ENCODE peak calls at places on chromosomes 7 and 10, in seven cellular contexts. One of them, this sample, is unnamed.

GRCh38 chr7:131071786-131072504 is 255.7 kb upstream of the MKLN1 start:
- DNase-seq in NCI-H1417: no peak
- DNase-seq in AG08396: no peak
- DNase-seq in HEK293T: no peak
- DNase-seq in NCI-H1930: no peak
- DNase-seq in NCI-H2081: peak
- DNase-seq in ELR: peak
- DNase-seq in this sample: peak

GRCh38 chr7:27771111-27771510 is 31.1 kb downstream of the TAX1BP1 start:
- DNase-seq in NCI-H1417: no peak
- DNase-seq in AG08396: no peak
- DNase-seq in HEK293T: no peak
- DNase-seq in NCI-H1930: no peak
- DNase-seq in NCI-H2081: no peak
- DNase-seq in ELR: peak
- DNase-seq in this sample: no peak

GRCh38 chr10:4867520-4868356 is 41.7 kb downstream of the AKR1E2 start:
- DNase-seq in NCI-H1417: no peak
- DNase-seq in AG08396: no peak
- DNase-seq in HEK293T: no peak
- DNase-seq in NCI-H1930: no peak
- DNase-seq in NCI-H2081: no peak
- DNase-seq in ELR: peak
- DNase-seq in this sample: no peak

GRCh38 chr10:78212786-78213175 is 179.1 kb downstream of the RPS24 start:
- DNase-seq in NCI-H1417: no peak
- DNase-seq in AG08396: no peak
- DNase-seq in HEK293T: no peak
- DNase-seq in NCI-H1930: no peak
- DNase-seq in NCI-H2081: no peak
- DNase-seq in ELR: no peak
- DNase-seq in this sample: no peak

GRCh38 chr10:26679588-26679987 is 17.9 kb upstream of the PDSS1 start:
- DNase-seq in NCI-H1417: no peak
- DNase-seq in AG08396: no peak
- DNase-seq in HEK293T: no peak
- DNase-seq in NCI-H1930: no peak
- DNase-seq in NCI-H2081: no peak
- DNase-seq in ELR: no peak
- DNase-seq in this sample: no peak

GRCh38 chr7:75533926-75534325 is 41.8 kb downstream of the SPDYE5 start:
- DNase-seq in NCI-H1417: no peak
- DNase-seq in AG08396: no peak
- DNase-seq in HEK293T: no peak
- DNase-seq in NCI-H1930: no peak
- DNase-seq in NCI-H2081: no peak
- DNase-seq in ELR: no peak
- DNase-seq in this sample: no peak

GRCh38 chr7:139958599-139959380 is 104.0 kb downstream of the PARP12 start:
- DNase-seq in NCI-H1417: no peak
- DNase-seq in AG08396: no peak
- DNase-seq in HEK293T: no peak
- DNase-seq in NCI-H1930: no peak
- DNase-seq in NCI-H2081: no peak
- DNase-seq in ELR: no peak
- DNase-seq in this sample: no peak

GRCh38 chr10:43809211-43809930 is 160.7 kb upstream of the ZNF32 start:
- DNase-seq in NCI-H1417: no peak
- DNase-seq in AG08396: peak
- DNase-seq in HEK293T: no peak
- DNase-seq in NCI-H1930: no peak
- DNase-seq in NCI-H2081: no peak
- DNase-seq in ELR: peak
- DNase-seq in this sample: no peak

GRCh38 chr7:104643587-104644217 is 315.3 kb downstream of the LHFPL3 start:
- DNase-seq in NCI-H1417: no peak
- DNase-seq in AG08396: peak
- DNase-seq in HEK293T: peak
- DNase-seq in NCI-H1930: no peak
- DNase-seq in NCI-H2081: no peak
- DNase-seq in ELR: peak
- DNase-seq in this sample: peak

GRCh38 chr10:490891-491571 is 198.4 kb downstream of the DIP2C start:
- DNase-seq in NCI-H1417: no peak
- DNase-seq in AG08396: peak
- DNase-seq in HEK293T: no peak
- DNase-seq in NCI-H1930: no peak
- DNase-seq in NCI-H2081: no peak
- DNase-seq in ELR: no peak
- DNase-seq in this sample: peak

GRCh38 chr7:32680259-32681173 is 185.2 kb downstream of the AVL9 start:
- DNase-seq in NCI-H1417: no peak
- DNase-seq in AG08396: no peak
- DNase-seq in HEK293T: no peak
- DNase-seq in NCI-H1930: no peak
- DNase-seq in NCI-H2081: no peak
- DNase-seq in ELR: peak
- DNase-seq in this sample: peak